ENCODE peak calls at places on chromosomes 3 and 15, in seven cellular contexts. E is cardiac muscle cell; O is right cardiac atrium; Z is effector memory CD4-positive, alpha-beta T cell; V is SJSA1; I is lung; S is left lung. K is an unnamed sample. For H3K27me3, the result is how much of the 10 kb centered on the place peaks cover.

GRCh38 chr3:116087431-116087830 is 357.9 kb downstream of the LSAMP start:
- DNase-seq in I (no peak), S (no peak), V (no peak), O (no peak), Z (no peak), E (no peak), K (no peak)

GRCh38 chr3:122105626-122106025 is 50.5 kb downstream of the CD86 start:
- DNase-seq in O (no peak), E (no peak), Z (no peak), S (no peak), V (no peak), I (no peak), K (no peak)

GRCh38 chr3:98650966-98651765 is 57.8 kb upstream of the CPOX start:
- DNase-seq in E (no peak), S (no peak), O (no peak), Z (no peak), V (no peak), I (no peak), K (no peak)

GRCh38 chr3:58266577-58266976 is 29.0 kb downstream of the ABHD6 start:
- DNase-seq in O (no peak), E (no peak), S (no peak), I (no peak), Z (no peak), V (no peak), K (no peak)

GRCh38 chr15:86328658-86329057 is 249.0 kb downstream of the AGBL1 start:
- DNase-seq in Z (no peak), V (no peak), E (peak), O (no peak), S (no peak), I (no peak), K (no peak)

GRCh38 chr3:194142156-194142910 is 6.4 kb downstream of the HES1 start:
- DNase-seq in Z (no peak), V (no peak), E (peak), O (peak), S (no peak), I (no peak), K (peak)

GRCh38 chr3:106006001-106006400 is 137.2 kb upstream of the CBLB start:
- DNase-seq in V (no peak), O (no peak), S (no peak), Z (no peak), E (no peak), I (no peak), K (no peak)

GRCh38 chr3:112847692-112848091 is 1.0 kb upstream of the CD200R1L start:
- DNase-seq in Z (no peak), S (no peak), O (no peak), I (no peak), V (no peak), E (no peak), K (no peak)

GRCh38 chr15:71440479-71441071 is 325.3 kb downstream of the THSD4 start:
- DNase-seq in E (peak), O (no peak), Z (no peak), V (peak), S (no peak), I (no peak), K (no peak)

GRCh38 chr3:38573606-38574005 is 75.9 kb downstream of the SCN5A start:
- DNase-seq in Z (no peak), V (no peak), I (no peak), S (no peak), O (no peak), E (no peak), K (no peak)

GRCh38 chr3:16482770-16483531 is 30.5 kb downstream of the RFTN1 start:
- DNase-seq in V (peak), I (peak), Z (no peak), O (peak), S (peak), E (no peak), K (no peak)

GRCh38 chr3:31439888-31440287 is 92.8 kb upstream of the STT3B start:
- DNase-seq in S (no peak), V (no peak), I (no peak), Z (no peak), O (no peak), E (no peak), K (no peak)

GRCh38 chr15:63038926-63039673 is 3.4 kb upstream of the TPM1 start:
- DNase-seq in S (no peak), O (no peak), I (no peak), V (peak), Z (no peak), E (no peak), K (no peak)

GRCh38 chr15:44308415-44308814 is 19.9 kb downstream of the GOLM2 start:
- DNase-seq in I (no peak), E (no peak), Z (no peak), O (no peak), S (no peak), V (no peak), K (no peak)

GRCh38 chr3:185842241-185842640 is 17.4 kb upstream of the IGF2BP2 start:
- DNase-seq in O (no peak), V (no peak), S (no peak), I (no peak), E (no peak), Z (no peak), K (no peak)

GRCh38 chr3:27720029-27720518 is 2.0 kb downstream of the EOMES start:
- DNase-seq in I (no peak), Z (no peak), O (no peak), V (no peak), E (no peak), S (no peak), K (no peak)

GRCh38 chr15:90873998-90874605 is 5.7 kb downstream of the FURIN start:
- DNase-seq in I (peak), V (no peak), Z (no peak), E (peak), S (peak), O (peak), K (no peak)

GRCh38 chr3:101803152-101803782 is 24.3 kb downstream of the NXPE3 start:
- DNase-seq in I (peak), Z (peak), E (peak), O (peak), S (no peak), V (peak), K (peak)

GRCh38 chr15:73319460-73320245 is 49.1 kb downstream of the HCN4 start:
- DNase-seq in V (no peak), O (no peak), E (no peak), I (no peak), Z (no peak), S (no peak), K (no peak)

GRCh38 chr3:51942603-51943450 is 664 bp downstream of the PARP3 start:
- DNase-seq in I (peak), Z (peak), S (peak), O (peak), E (no peak), V (peak), K (no peak)

GRCh38 chr15:89823836-89824606 is 9.4 kb upstream of the ANPEP start:
- DNase-seq in V (no peak), S (peak), Z (no peak), O (peak), E (no peak), I (no peak), K (no peak)

GRCh38 chr3:139357899-139358298 is 14.1 kb downstream of the MRPS22 start:
- DNase-seq in O (no peak), V (no peak), S (no peak), I (no peak), Z (no peak), E (no peak), K (no peak)

GRCh38 chr3:9098716-9099675 is 135.7 kb upstream of the RAD18 start:
- DNase-seq in I (no peak), Z (no peak), E (no peak), V (no peak), O (no peak), S (no peak), K (peak)

GRCh38 chr3:190491533-190492054 is 22.3 kb upstream of the IL1RAP start:
- DNase-seq in I (no peak), E (peak), Z (no peak), V (no peak), O (peak), S (no peak), K (no peak)

GRCh38 chr3:40532252-40532651 is 7.5 kb downstream of the ZNF621 start:
- DNase-seq in I (no peak), E (no peak), O (no peak), Z (no peak), S (no peak), V (no peak), K (no peak)

GRCh38 chr15:29364429-29365078 is 94.9 kb upstream of the NSMCE3 start:
- DNase-seq in O (no peak), E (peak), S (no peak), Z (no peak), I (no peak), V (peak), K (no peak)

GRCh38 chr15:70260096-70260495 is 162.4 kb upstream of the TLE3 start:
- DNase-seq in V (no peak), Z (no peak), O (no peak), E (no peak), S (no peak), I (no peak), K (no peak)

GRCh38 chr3:38627956-38628355 is 21.5 kb downstream of the SCN5A start:
- DNase-seq in I (no peak), V (peak), S (no peak), Z (no peak), E (peak), O (no peak), K (peak)

GRCh38 chr3:108093021-108093420 is 2.2 kb upstream of the CD47 start:
- DNase-seq in I (no peak), V (no peak), O (no peak), Z (no peak), E (no peak), S (no peak), K (no peak)

GRCh38 chr15:61169904-61170695 is 59.0 kb downstream of the RORA start:
- DNase-seq in Z (no peak), E (no peak), O (no peak), S (no peak), V (no peak), I (no peak), K (no peak)

GRCh38 chr3:16309558-16309957 is 44.5 kb downstream of the OXNAD1 start:
- DNase-seq in O (no peak), E (no peak), Z (peak), V (no peak), I (no peak), S (no peak), K (no peak)

GRCh38 chr3:123755085-123755484 is 129.0 kb downstream of the MYLK start:
- DNase-seq in Z (no peak), I (peak), O (no peak), S (peak), V (no peak), E (no peak), K (no peak)

GRCh38 chr3:58117561-58118305 is 93.0 kb downstream of the DNASE1L3 start:
- DNase-seq in Z (no peak), V (no peak), I (peak), O (peak), S (peak), E (no peak), K (no peak)

GRCh38 chr3:134009345-134010000 is 20.3 kb downstream of the SLCO2A1 start:
- DNase-seq in I (no peak), E (no peak), O (no peak), S (no peak), V (peak), Z (no peak), K (no peak)

GRCh38 chr3:100796556-100796955 is 87.3 kb downstream of the TFG start:
- DNase-seq in E (peak), O (no peak), Z (no peak), S (no peak), I (no peak), V (no peak), K (no peak)

GRCh38 chr15:44296625-44297524 is 8.4 kb downstream of the GOLM2 start:
- DNase-seq in V (peak), O (no peak), E (peak), S (no peak), Z (no peak), I (no peak), K (no peak)

GRCh38 chr3:144079634-144080033 is 108.0 kb downstream of the DIPK2A start:
- DNase-seq in S (no peak), E (no peak), Z (no peak), O (no peak), V (no peak), I (no peak), K (no peak)
- H3K27me3 ChIP-seq in S (under half), E (under half), Z (under half), O (under half), V (under half), I (under half), K (under half)

GRCh38 chr3:55481918-55482495 is 5.1 kb downstream of the WNT5A start:
- DNase-seq in Z (no peak), V (no peak), S (no peak), E (peak), O (peak), I (no peak), K (no peak)

GRCh38 chr3:55483196-55484095 is 3.7 kb downstream of the WNT5A start:
- DNase-seq in O (no peak), E (peak), V (no peak), Z (no peak), S (no peak), I (no peak), K (no peak)

GRCh38 chr3:55482496-55483195 is 4.5 kb downstream of the WNT5A start:
- DNase-seq in S (no peak), O (peak), E (peak), I (no peak), Z (no peak), V (no peak), K (no peak)

GRCh38 chr3:55484191-55484644 is 2.9 kb downstream of the WNT5A start:
- DNase-seq in V (no peak), S (no peak), E (peak), O (peak), I (no peak), Z (no peak), K (no peak)

DNA sequence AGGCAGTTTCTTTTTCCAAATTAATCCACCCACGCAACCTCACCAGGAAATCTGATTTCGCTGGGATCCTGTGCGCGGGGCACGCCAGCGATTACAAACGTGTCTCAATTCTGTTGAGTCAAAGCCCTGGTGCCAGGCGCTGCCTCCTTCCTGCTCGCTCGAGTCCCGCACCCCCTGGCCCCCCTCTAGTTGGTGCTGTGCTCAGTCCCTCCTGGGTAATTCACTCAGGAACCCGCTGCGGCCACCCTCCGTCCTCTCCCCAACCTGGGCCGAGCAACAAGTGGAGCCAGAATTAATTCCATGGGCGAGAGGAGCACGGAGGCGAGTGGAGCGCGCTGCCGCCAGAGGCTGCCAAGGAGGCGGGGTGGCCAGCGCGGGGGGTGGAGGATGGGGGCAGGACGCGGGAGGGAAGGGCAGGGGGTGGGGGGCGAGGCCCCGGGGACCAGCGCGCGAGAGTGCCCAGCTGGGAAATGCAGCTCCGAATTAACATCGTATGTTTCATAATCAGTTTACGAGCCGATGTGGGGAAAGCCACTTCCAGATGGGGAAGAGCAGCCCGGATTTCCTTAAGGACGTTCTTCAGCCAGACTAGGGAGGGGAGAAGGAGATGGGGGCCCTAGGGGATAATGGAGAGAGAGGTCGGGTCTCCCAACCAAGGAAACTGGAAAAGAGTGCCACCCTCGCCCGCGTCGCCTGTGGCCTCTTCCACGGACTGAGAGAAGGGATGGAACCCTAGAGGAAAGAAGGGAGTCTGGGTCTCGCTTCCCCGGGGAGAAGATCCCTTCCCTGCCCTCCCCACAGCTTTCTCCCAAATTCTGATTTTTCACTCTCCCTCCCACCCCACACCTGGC is 5.8 kb downstream of the WNT5A start:
- DNase-seq in V (no peak), O (peak), Z (no peak), I (no peak), S (no peak), E (peak), K (no peak)
- H3K27me3 ChIP-seq in V (under half), O (under half), Z (under half), I (under half), S (half or more), E (under half), K (under half)

GRCh38 chr15:65970937-65971740 is 101.8 kb downstream of the RAB11A start:
- DNase-seq in O (no peak), V (no peak), Z (no peak), I (no peak), E (no peak), S (no peak), K (no peak)
- H3K27me3 ChIP-seq in O (under half), V (under half), Z (under half), I (under half), E (under half), S (half or more), K (under half)

GRCh38 chr15:51130344-51130743 is 35.6 kb upstream of the TNFAIP8L3 start:
- DNase-seq in E (no peak), Z (no peak), S (no peak), O (no peak), I (no peak), V (no peak), K (no peak)
- H3K27me3 ChIP-seq in E (under half), Z (under half), S (under half), O (under half), I (under half), V (under half), K (under half)

GRCh38 chr3:181727122-181728036 is 15.7 kb downstream of the SOX2 start:
- DNase-seq in O (no peak), S (no peak), E (no peak), Z (no peak), I (no peak), V (peak), K (no peak)

GRCh38 chr3:181726351-181727121 is 14.8 kb downstream of the SOX2 start:
- DNase-seq in E (peak), S (no peak), I (no peak), O (no peak), V (peak), Z (no peak), K (peak)

GRCh38 chr3:181724432-181724740 is 12.7 kb downstream of the SOX2 start:
- DNase-seq in Z (no peak), S (no peak), I (no peak), E (no peak), O (no peak), V (no peak), K (no peak)

GRCh38 chr3:181725033-181725775 is 13.5 kb downstream of the SOX2 start:
- DNase-seq in Z (no peak), I (no peak), O (no peak), E (no peak), S (no peak), V (no peak), K (no peak)

GRCh38 chr3:181725830-181726229 is 14.1 kb downstream of the SOX2 start:
- DNase-seq in V (no peak), I (no peak), Z (no peak), E (no peak), O (no peak), S (no peak), K (no peak)
- H3K27me3 ChIP-seq in V (under half), I (under half), Z (half or more), E (half or more), O (under half), S (half or more), K (under half)

GRCh38 chr3:128488995-128489859 is 3.8 kb downstream of the GATA2 start:
- DNase-seq in Z (no peak), S (no peak), O (peak), I (no peak), E (peak), V (peak), K (peak)
- H3K27me3 ChIP-seq in Z (half or more), S (half or more), O (under half), I (under half), E (half or more), V (under half), K (under half)

K was measured in BE2C.